ENCODE peak calls at places on chromosomes 16 and 17, in seven cellular contexts. S, W, T, E, O, Q and J are unnamed samples.

GRCh38 chr17:58330544-58330996 is 2.0 kb upstream of the TSPOAP1 start:
- DNase-seq in S (peak; percentile 23), W (no peak), T (no peak), E (no peak), O (no peak), Q (no peak), J (no peak)

GRCh38 chr17:77405867-77406513 is 265.2 kb downstream of the SEC14L1 start:
- DNase-seq in S (no peak), W (no peak), T (no peak), E (no peak), O (no peak), Q (no peak), J (no peak)

GRCh38 chr17:49180303-49180702 is 30.1 kb downstream of the GNGT2 start:
- DNase-seq in S (peak; percentile 54), W (peak; percentile 42), T (peak; percentile 83), E (peak; percentile 18), O (peak; percentile 62), Q (peak; percentile 62), J (peak; percentile 24)

GRCh38 chr17:65553646-65554567 is 7.5 kb downstream of the AXIN2 start:
- DNase-seq in S (no peak), W (no peak), T (peak; percentile 60), E (no peak), O (no peak), Q (peak; percentile 57), J (no peak)

GRCh38 chr17:1413281-1413791 is 13.3 kb upstream of the YWHAE start:
- DNase-seq in S (no peak), W (peak; percentile 90), T (peak; percentile 63), E (no peak), O (peak; percentile 44), Q (peak; percentile 50), J (peak; percentile 56)

GRCh38 chr16:80973991-80974390 is 32.7 kb downstream of the CMC2 start:
- DNase-seq in S (no peak), W (peak; percentile 83), T (no peak), E (no peak), O (no peak), Q (no peak), J (no peak)

GRCh38 chr17:42725143-42725542 is 19.7 kb downstream of the EZH1 start:
- DNase-seq in S (no peak), W (no peak), T (no peak), E (no peak), O (no peak), Q (no peak), J (no peak)

GRCh38 chr17:7883781-7884386 is 4.7 kb upstream of the CHD3 start:
- DNase-seq in S (peak; percentile 34), W (peak; percentile 70), T (peak; percentile 27), E (no peak), O (no peak), Q (peak; percentile 37), J (no peak)

GRCh38 chr17:49739662-49740271 is 24.2 kb downstream of the FAM117A start:
- DNase-seq in S (peak; percentile 84), W (peak; percentile 97), T (no peak), E (peak; percentile 93), O (no peak), Q (no peak), J (no peak)

GRCh38 chr17:55451203-55451641 is 29.6 kb upstream of the MMD start:
- DNase-seq in S (no peak), W (peak; percentile 92), T (no peak), E (no peak), O (no peak), Q (peak; percentile 78), J (peak; percentile 10)

GRCh38 chr17:63772801-63773271 is 561 bp downstream of the CCDC47 start:
- DNase-seq in S (no peak), W (peak; percentile 37), T (peak; percentile 17), E (no peak), O (no peak), Q (no peak), J (no peak)

GRCh38 chr17:1455748-1456599 is at the start of gene CRK:
- DNase-seq in S (peak; percentile 97), W (peak; percentile 88), T (peak; percentile 100), E (peak; percentile 99), O (peak; percentile 95), Q (peak; percentile 95), J (peak; percentile 93)

GRCh38 chr17:385195-385835 is 32.7 kb upstream of the RPH3AL start:
- DNase-seq in S (no peak), W (no peak), T (peak; percentile 59), E (no peak), O (no peak), Q (no peak), J (no peak)

GRCh38 chr16:12096162-12096781 is 119.7 kb downstream of the SNX29 start:
- DNase-seq in S (no peak), W (peak; percentile 42), T (peak; percentile 60), E (no peak), O (no peak), Q (peak; percentile 19), J (no peak)

GRCh38 chr17:13491916-13492315 is 109.8 kb downstream of the HS3ST3A1 start:
- DNase-seq in S (no peak), W (no peak), T (no peak), E (no peak), O (no peak), Q (no peak), J (no peak)

GRCh38 chr16:83187404-83187803 is 560.6 kb downstream of the CDH13 start:
- DNase-seq in S (no peak), W (peak; percentile 18), T (peak; percentile 80), E (no peak), O (no peak), Q (peak; percentile 27), J (peak; percentile 37)

GRCh38 chr17:35345445-35345925 is 27.9 kb downstream of the SLFN11 start:
- DNase-seq in S (no peak), W (no peak), T (peak; percentile 13), E (no peak), O (no peak), Q (no peak), J (no peak)

GRCh38 chr17:32536736-32537646 is 50.2 kb downstream of the CDK5R1 start:
- DNase-seq in S (no peak), W (peak; percentile 25), T (peak; percentile 16), E (no peak), O (no peak), Q (peak; percentile 42), J (no peak)

GRCh38 chr16:3182608-3183444 is 5.2 kb upstream of the OR1F1 start:
- DNase-seq in S (no peak), W (peak; percentile 28), T (peak; percentile 69), E (no peak), O (peak; percentile 79), Q (peak; percentile 88), J (no peak)

GRCh38 chr17:44308320-44308818 is at the start of gene RUNDC3A:
- DNase-seq in S (peak; percentile 80), W (peak; percentile 84), T (peak; percentile 98), E (peak; percentile 71), O (peak; percentile 67), Q (peak; percentile 52), J (no peak)

GRCh38 chr16:86122681-86123342 is 223.8 kb downstream of the IRF8 start:
- DNase-seq in S (no peak), W (no peak), T (no peak), E (no peak), O (no peak), Q (no peak), J (no peak)

GRCh38 chr17:1229891-1230571 is 40.2 kb upstream of the BHLHA9 start:
- DNase-seq in S (no peak), W (no peak), T (no peak), E (no peak), O (no peak), Q (no peak), J (no peak)

GRCh38 chr17:77892469-77893143 is 65.9 kb upstream of the TNRC6C start:
- DNase-seq in S (no peak), W (no peak), T (no peak), E (no peak), O (no peak), Q (no peak), J (no peak)

GRCh38 chr17:1783834-1784611 is 22.2 kb downstream of the SERPINF1 start:
- DNase-seq in S (no peak), W (peak; percentile 93), T (peak; percentile 84), E (no peak), O (peak; percentile 26), Q (peak; percentile 28), J (peak; percentile 88)

GRCh38 chr16:66020642-66021041 is 345.8 kb upstream of the CDH5 start:
- DNase-seq in S (no peak), W (peak; percentile 63), T (no peak), E (no peak), O (no peak), Q (peak; percentile 33), J (peak; percentile 51)